ENCODE peak calls at places on chromosomes 16 and 17, in five cellular contexts. D is NCI-H1105, G is COR-L47, N is amygdala, B is hepatic stellate cell. Q is an unnamed sample.

GRCh38 chr16:53257001-53257400 is 177.3 kb upstream of the RBL2 start:
- DNase-seq in D (no peak), G (no peak), N (no peak), B (peak; percentile 10), Q (no peak)

GRCh38 chr17:9177212-9177611 is 155.9 kb downstream of the NTN1 start:
- DNase-seq in D (no peak), G (no peak), N (no peak), B (no peak), Q (no peak)

GRCh38 chr16:87724490-87725291 is 41.1 kb downstream of the KLHDC4 start:
- DNase-seq in D (no peak), G (no peak), N (no peak), B (no peak), Q (peak; percentile 28)

GRCh38 chr16:1333149-1333812 is at the start of gene BAIAP3:
- DNase-seq in D (no peak), G (no peak), N (peak; percentile 14), B (peak; percentile 57), Q (no peak)

GRCh38 chr16:398551-399277 is 1.7 kb downstream of the NME4 start:
- DNase-seq in D (no peak), G (no peak), N (no peak), B (no peak), Q (no peak)

GRCh38 chr16:87206646-87207451 is 110.3 kb downstream of the C16orf95 start:
- DNase-seq in D (no peak), G (no peak), N (no peak), B (no peak), Q (no peak)

GRCh38 chr17:76599699-76600460 is 14.2 kb upstream of the ST6GALNAC2 start:
- DNase-seq in D (no peak), G (no peak), N (no peak), B (no peak), Q (no peak)

GRCh38 chr16:15523092-15523541 is 88.7 kb downstream of the BMERB1 start:
- DNase-seq in D (no peak), G (no peak), N (peak; percentile 48), B (no peak), Q (no peak)

GRCh38 chr16:57405194-57405593 is 627 bp downstream of the CCL17 start:
- DNase-seq in D (no peak), G (no peak), N (no peak), B (no peak), Q (no peak)

GRCh38 chr17:6729531-6729930 is 16.4 kb upstream of the SLC13A5 start:
- DNase-seq in D (no peak), G (no peak), N (no peak), B (no peak), Q (no peak)

GRCh38 chr16:51982715-51983680 is 563.9 kb downstream of the TOX3 start:
- DNase-seq in D (peak; percentile 86), G (peak; percentile 68), N (peak; percentile 53), B (peak; percentile 18), Q (peak; percentile 83)

GRCh38 chr17:50889528-50890118 is 23.5 kb upstream of the TOB1 start:
- DNase-seq in D (no peak), G (no peak), N (no peak), B (no peak), Q (no peak)

GRCh38 chr16:85395207-85395912 is 217.8 kb upstream of the GSE1 start:
- DNase-seq in D (peak; percentile 82), G (peak; percentile 88), N (no peak), B (peak; percentile 99), Q (peak; percentile 95)